ENCODE peak calls at places on chromosome 10, in ten cellular contexts. C is dorsolateral prefrontal cortex; T is gastrocnemius medialis; E is vagina; L is uterus; I is kidney epithelial cell; K is CD8-positive, alpha-beta T cell; W is RWPE2; J is epithelial cell of esophagus; X is AG04449. G is an unnamed sample.
A peak's percentile ranks its signal among the peaks of the same experiment; 100 is the strongest.

GRCh38 chr10:1465993-1466764 is 271.1 kb downstream of the ADARB2 start:
- DNase-seq in W (no peak), X (no peak), L (no peak), C (no peak), J (no peak), K (no peak), E (no peak), I (no peak), T (no peak), G (no peak)

GRCh38 chr10:73519336-73519735 is 23.5 kb upstream of the PPP3CB start:
- DNase-seq in W (no peak), C (no peak), E (no peak), L (no peak), I (no peak), K (no peak), T (no peak), X (no peak), J (no peak), G (no peak)

GRCh38 chr10:14382022-14382421 is 51.3 kb upstream of the FRMD4A start:
- DNase-seq in C (no peak), X (no peak), K (peak; percentile 14), L (no peak), T (no peak), I (peak; percentile 90), J (no peak), W (no peak), E (no peak), G (peak; percentile 85)

GRCh38 chr10:74058658-74059057 is 60.7 kb downstream of the VCL start:
- DNase-seq in W (no peak), K (no peak), X (no peak), E (no peak), J (peak; percentile 32), C (no peak), T (no peak), I (no peak), L (no peak), G (no peak)

GRCh38 chr10:101131962-101132635 is 999 bp downstream of the TLX1 start:
- DNase-seq in W (no peak), K (no peak), I (no peak), T (no peak), E (no peak), X (no peak), J (no peak), C (no peak), L (no peak), G (no peak)

GRCh38 chr10:86325158-86325557 is 41.4 kb downstream of the GRID1 start:
- DNase-seq in K (no peak), J (no peak), X (no peak), L (no peak), T (no peak), I (no peak), W (no peak), E (no peak), C (no peak), G (no peak)

GRCh38 chr10:28130267-28130666 is 131.4 kb upstream of the ODAD2 start:
- DNase-seq in E (no peak), C (no peak), T (no peak), L (no peak), W (no peak), I (no peak), K (no peak), J (peak; percentile 58), X (no peak), G (no peak)

GRCh38 chr10:77391605-77392235 is 245.9 kb downstream of the KCNMA1 start:
- DNase-seq in L (peak; percentile 79), W (no peak), T (peak; percentile 55), K (no peak), E (no peak), C (no peak), X (peak; percentile 49), I (no peak), J (peak; percentile 83), G (peak; percentile 78)

GRCh38 chr10:114332301-114332797 is 72.0 kb downstream of the AFAP1L2 start:
- DNase-seq in W (no peak), X (no peak), I (no peak), E (no peak), L (no peak), J (peak; percentile 63), K (no peak), C (no peak), T (no peak), G (no peak)

GRCh38 chr10:114326794-114327193 is 77.5 kb downstream of the AFAP1L2 start:
- DNase-seq in T (no peak), I (no peak), W (no peak), X (no peak), J (no peak), E (no peak), K (no peak), C (no peak), L (no peak), G (no peak)

GRCh38 chr10:114328876-114329275 is 75.4 kb downstream of the AFAP1L2 start:
- DNase-seq in E (no peak), W (no peak), K (no peak), L (peak; percentile 52), T (peak; percentile 42), J (no peak), I (no peak), C (peak; percentile 43), X (no peak), G (no peak)

GRCh38 chr10:114328278-114328812 is 76.0 kb downstream of the AFAP1L2 start:
- DNase-seq in X (no peak), W (no peak), T (no peak), K (no peak), L (no peak), J (no peak), E (no peak), I (no peak), C (no peak), G (no peak)

DNA sequence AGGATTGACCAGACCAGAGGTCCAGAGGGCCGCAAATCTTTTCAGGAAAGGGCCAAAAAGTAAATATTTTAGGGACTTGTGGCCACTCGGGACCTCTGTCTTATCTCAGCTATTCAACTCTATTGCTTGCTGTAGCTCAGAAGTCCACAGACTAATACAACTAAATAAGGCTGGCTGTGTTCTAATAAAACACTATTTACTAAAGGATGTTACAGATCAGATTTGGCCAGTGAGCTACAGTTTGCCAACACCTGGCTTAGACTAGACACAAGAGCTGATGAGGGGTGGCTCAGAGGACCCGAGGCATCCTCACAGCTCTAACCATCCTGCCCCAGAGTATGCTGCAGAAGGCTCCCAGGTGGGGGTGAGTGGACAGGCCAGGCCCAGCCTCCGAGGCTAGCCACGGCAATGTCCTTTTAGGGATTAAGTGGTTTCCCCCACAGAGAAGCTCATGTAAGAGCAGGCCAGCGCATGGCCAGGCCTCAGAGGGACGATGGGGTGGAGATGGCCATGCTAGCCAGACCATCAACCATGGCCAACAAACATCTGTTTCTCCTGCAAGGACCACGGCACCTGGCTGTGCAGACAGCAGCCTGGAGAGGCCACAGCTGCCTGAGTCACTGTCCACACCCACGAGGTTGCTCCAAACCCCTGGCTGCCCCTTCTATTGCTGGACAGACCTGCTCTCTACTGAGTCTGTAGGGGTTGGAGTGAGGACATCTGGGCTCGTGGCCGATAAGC is 76.6 kb downstream of the AFAP1L2 start:
- DNase-seq in I (no peak), W (no peak), L (peak; percentile 51), T (no peak), X (no peak), E (no peak), J (no peak), K (no peak), C (no peak), G (no peak)
- TF ChIP-seq CTCF in I (no peak), W (no peak), L (no peak), T (no peak), X (no peak), E (no peak), J (no peak), K (no peak), C (no peak), G (no peak)

GRCh38 chr10:75404023-75404334 is 2.4 kb upstream of the ZNF503 start:
- DNase-seq in I (no peak), E (no peak), L (no peak), W (no peak), T (no peak), C (no peak), K (no peak), J (no peak), X (no peak), G (no peak)

GRCh38 chr10:75405201-75406143 is 3.9 kb upstream of the ZNF503 start:
- DNase-seq in X (no peak), C (no peak), K (no peak), E (no peak), T (no peak), W (no peak), L (peak; percentile 58), J (peak; percentile 65), I (no peak), G (no peak)

GRCh38 chr10:75406158-75407065 is 4.8 kb upstream of the ZNF503 start:
- DNase-seq in E (no peak), W (no peak), J (peak; percentile 62), K (no peak), X (no peak), T (no peak), C (no peak), L (no peak), I (no peak), G (no peak)

GRCh38 chr10:75403144-75404022 is 1.8 kb upstream of the ZNF503 start:
- DNase-seq in E (no peak), I (no peak), X (no peak), T (no peak), L (peak; percentile 55), W (no peak), K (no peak), C (no peak), J (peak; percentile 65), G (no peak)

DNA sequence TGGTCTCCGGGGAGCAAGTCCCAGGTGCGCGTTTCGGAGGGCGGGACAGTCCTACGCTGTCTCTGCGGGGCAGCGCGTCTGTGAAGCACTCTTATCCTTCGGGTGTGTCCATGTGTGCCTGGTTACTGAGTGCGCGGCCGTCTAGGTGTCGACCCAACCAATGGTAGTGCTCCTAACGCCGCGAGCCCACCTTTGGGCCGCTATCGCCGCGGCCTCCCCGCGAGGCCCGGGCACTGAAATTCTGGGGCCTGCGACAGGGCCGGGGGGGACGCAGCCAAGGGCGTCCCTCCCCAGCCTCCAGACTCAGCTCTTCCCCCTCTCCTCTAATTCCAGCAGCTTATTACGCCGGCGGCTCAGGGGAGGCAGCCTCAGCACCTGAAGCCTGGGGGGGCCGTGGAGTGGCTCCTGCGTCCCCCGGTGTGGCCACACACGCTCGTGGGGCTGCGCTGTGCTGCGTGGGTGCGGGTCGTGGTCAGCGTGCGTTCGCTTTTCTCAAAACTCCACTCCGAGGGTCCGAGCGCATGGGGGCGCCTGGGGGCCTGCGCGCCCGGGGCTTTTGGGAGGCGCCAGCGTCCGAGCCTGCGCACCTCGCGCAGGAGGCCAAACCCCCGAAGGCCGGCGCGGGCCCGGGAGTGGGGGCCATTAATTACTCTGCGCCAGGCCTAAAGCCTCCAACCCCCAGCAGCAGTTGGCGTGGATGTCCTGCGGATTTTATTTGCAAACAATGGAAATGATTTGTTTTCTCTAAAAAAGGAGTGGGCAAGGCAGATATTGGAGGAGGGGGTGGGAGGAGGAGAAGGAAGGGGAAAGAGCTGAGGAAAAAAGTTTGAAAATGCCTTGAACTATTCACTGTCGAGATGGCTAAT is 3.0 kb upstream of the ZNF503 start:
- DNase-seq in I (no peak), J (peak; percentile 82), W (no peak), T (no peak), E (no peak), C (no peak), X (no peak), K (no peak), L (peak; percentile 46), G (no peak)
- H3K4me3 ChIP-seq in I (peak overlapping the region; percentile 91), J (peak overlapping the region; percentile 96), W (peak overlapping the region; percentile 62), T (peak overlapping the region; percentile 82), E (peak overlapping the region; percentile 99), C (peak overlapping the region; percentile 86), X (no peak overlapping the region), K (no peak overlapping the region), L (peak overlapping the region; percentile 81), G (peak overlapping the region; percentile 100)

DNA sequence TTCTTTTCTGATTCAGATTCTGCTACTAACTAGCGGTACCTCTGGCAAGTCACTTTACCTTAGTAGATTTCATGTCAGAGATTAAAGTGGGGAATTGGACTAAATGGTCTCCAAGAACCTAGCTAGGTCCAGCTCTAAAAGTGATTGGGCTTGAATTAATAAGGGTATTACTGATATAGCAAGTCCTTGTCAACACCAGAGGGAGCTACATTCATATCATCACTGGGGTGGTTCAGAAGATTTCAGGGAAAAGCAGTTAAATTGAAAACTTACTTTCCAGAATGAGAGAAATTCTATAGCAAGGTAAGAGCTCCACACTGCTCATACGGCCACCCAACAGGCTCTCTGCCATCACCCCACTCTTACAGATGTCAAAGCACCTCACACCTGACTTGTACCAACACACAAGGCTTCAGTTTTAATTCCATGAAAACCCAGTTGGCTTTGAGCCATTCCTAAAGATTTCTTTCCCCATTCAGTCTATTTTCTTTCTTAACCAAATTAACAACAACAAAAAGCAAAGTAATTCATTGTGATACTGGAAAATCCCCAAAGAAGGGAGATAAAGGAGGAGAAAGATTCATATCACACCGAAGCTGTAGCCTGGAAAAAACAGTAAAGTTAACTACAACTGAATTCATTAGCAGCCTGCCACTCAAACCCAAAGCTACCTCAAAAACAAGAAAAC is 38.0 kb upstream of the SPOCK2 start:
- DNase-seq in W (no peak), I (peak; percentile 25), K (no peak), E (no peak), C (no peak), L (no peak), X (peak; percentile 4), J (peak; percentile 50), T (no peak), G (peak; percentile 36)
- TF ChIP-seq CTCF in W (peak; percentile 62), I (peak; percentile 38), K (no peak), E (no peak), C (peak; percentile 46), L (no peak), X (peak; percentile 35), J (peak; percentile 52), T (peak; percentile 46), G (peak; percentile 50)

DNA sequence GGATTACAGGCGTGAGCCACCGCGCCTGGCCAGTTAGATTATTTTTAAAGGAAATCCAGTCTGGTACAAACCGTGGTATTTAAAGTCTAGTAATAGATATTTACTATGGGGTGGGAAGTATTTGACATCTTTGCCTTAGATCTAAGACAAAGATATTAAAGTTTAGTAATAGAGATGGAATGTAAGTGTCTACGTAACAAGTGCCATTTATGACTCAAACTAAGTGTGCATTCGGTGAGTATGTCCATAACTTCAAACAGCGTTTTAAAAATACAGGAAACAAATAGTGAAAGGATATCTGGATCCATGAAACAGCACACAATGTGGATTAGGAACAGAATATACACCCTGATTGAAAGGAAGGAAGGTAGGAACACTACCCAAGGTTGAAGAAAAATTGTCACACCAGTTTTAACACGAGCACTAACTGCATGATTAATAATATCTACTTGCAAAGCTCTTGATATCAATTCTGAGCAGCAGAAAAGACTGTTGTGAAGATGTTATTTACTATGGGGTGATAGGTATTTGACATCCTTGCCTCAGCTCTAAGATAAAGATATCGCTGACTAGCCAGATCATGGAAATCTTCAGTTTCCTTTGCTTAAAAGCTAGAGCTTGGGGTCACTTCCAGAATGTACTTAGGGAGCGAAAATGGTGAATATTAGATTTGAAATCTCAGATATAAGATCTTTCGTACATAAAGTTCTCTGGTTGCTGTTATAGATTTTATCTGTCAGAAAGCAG is 48.7 kb downstream of the EPC1 start:
- DNase-seq in T (no peak), E (no peak), L (no peak), J (peak; percentile 76), C (no peak), W (no peak), X (peak; percentile 65), I (peak; percentile 19), K (no peak), G (peak; percentile 32)
- H3K4me3 ChIP-seq in T (no peak overlapping the region), E (no peak overlapping the region), L (no peak overlapping the region), J (no peak overlapping the region), C (no peak overlapping the region), W (no peak overlapping the region), X (no peak overlapping the region), I (no peak overlapping the region), K (no peak overlapping the region), G (no peak overlapping the region)